ENCODE peak calls at places on chromosomes 6 and 20, in ten cellular contexts. S is CD8-positive, alpha-beta memory T cell; R is left ventricle myocardium inferior; D is naive thymus-derived CD4-positive, alpha-beta T cell; U is ascending aorta; E is endodermal cell; L is CD4-positive, CD25-positive, alpha-beta regulatory T cell; H is heart left ventricle; Q is mucosa of descending colon; B is SJSA1. X is an unnamed sample. For H3K4me1, the result is how much of the 10 kb centered on the place peaks cover.

GRCh38 chr6:167113935-167114910 is 8.7 kb upstream of the CCR6 start:
- DNase-seq in S (peak), R (no peak), D (no peak), U (no peak), E (no peak), L (peak), H (no peak), Q (no peak), B (no peak), X (peak)

GRCh38 chr20:45100563-45101245 is at the start of gene KCNS1:
- DNase-seq in S (no peak), R (no peak), D (no peak), U (no peak), E (peak), L (no peak), H (no peak), Q (no peak), B (no peak), X (no peak)

GRCh38 chr6:18432180-18432579 is 45.0 kb downstream of the RNF144B start:
- DNase-seq in S (no peak), R (no peak), D (no peak), U (no peak), E (no peak), L (no peak), H (no peak), Q (no peak), B (no peak), X (no peak)

GRCh38 chr6:47362857-47363461 is 53.3 kb upstream of the TNFRSF21 start:
- DNase-seq in S (no peak), R (no peak), D (no peak), U (no peak), E (no peak), L (no peak), H (no peak), Q (no peak), B (no peak), X (no peak)

GRCh38 chr20:37347891-37348642 is 2.1 kb downstream of the SRC start:
- DNase-seq in S (no peak), R (no peak), D (no peak), U (no peak), E (no peak), L (no peak), H (no peak), Q (no peak), B (no peak), X (no peak)

GRCh38 chr6:43736844-43737243 is 33.2 kb upstream of the VEGFA start:
- DNase-seq in S (no peak), R (no peak), D (no peak), U (peak), E (peak), L (no peak), H (no peak), Q (no peak), B (no peak), X (no peak)

GRCh38 chr20:23753589-23753988 is 2.9 kb upstream of the CST1 start:
- DNase-seq in S (no peak), R (no peak), D (no peak), U (no peak), E (no peak), L (no peak), H (no peak), Q (no peak), B (no peak), X (no peak)

GRCh38 chr6:12749531-12750379 is 33.2 kb downstream of the PHACTR1 start:
- DNase-seq in S (no peak), R (no peak), D (no peak), U (no peak), E (peak), L (no peak), H (no peak), Q (no peak), B (no peak), X (no peak)

GRCh38 chr6:56849876-56850275 is 105.0 kb upstream of the BEND6 start:
- DNase-seq in S (no peak), R (no peak), D (no peak), U (no peak), E (peak), L (no peak), H (no peak), Q (no peak), B (peak), X (no peak)

GRCh38 chr6:131400054-131400781 is 172.8 kb upstream of the ARG1 start:
- DNase-seq in S (no peak), R (no peak), D (no peak), U (no peak), E (no peak), L (no peak), H (no peak), Q (no peak), B (peak), X (no peak)

GRCh38 chr6:34459899-34460593 is 5.8 kb upstream of the PACSIN1 start:
- DNase-seq in S (peak), R (no peak), D (peak), U (no peak), E (peak), L (peak), H (no peak), Q (peak), B (no peak), X (no peak)

GRCh38 chr6:82045965-82046756 is 201.4 kb downstream of the IBTK start:
- DNase-seq in S (no peak), R (no peak), D (no peak), U (no peak), E (no peak), L (no peak), H (no peak), Q (no peak), B (no peak), X (no peak)

GRCh38 chr6:158799051-158799792 is 19.9 kb downstream of the EZR start:
- DNase-seq in S (no peak), R (no peak), D (no peak), U (no peak), E (peak), L (no peak), H (no peak), Q (peak), B (no peak), X (no peak)

GRCh38 chr20:9884666-9885065 is 45.8 kb upstream of the PAK5 start:
- DNase-seq in S (no peak), R (no peak), D (no peak), U (no peak), E (no peak), L (no peak), H (no peak), Q (no peak), B (no peak), X (no peak)

GRCh38 chr6:115898246-115898645 is 162.4 kb downstream of the FRK start:
- DNase-seq in S (no peak), R (no peak), D (no peak), U (no peak), E (no peak), L (no peak), H (no peak), Q (no peak), B (no peak), X (no peak)

GRCh38 chr20:18279231-18279630 is 9.1 kb upstream of the ZNF133 start:
- DNase-seq in S (no peak), R (no peak), D (no peak), U (no peak), E (no peak), L (no peak), H (no peak), Q (no peak), B (no peak), X (no peak)

GRCh38 chr20:46582648-46583047 is 32.2 kb upstream of the OCSTAMP start:
- DNase-seq in S (no peak), R (no peak), D (no peak), U (no peak), E (no peak), L (no peak), H (no peak), Q (no peak), B (no peak), X (no peak)

GRCh38 chr20:4041748-4042411 is 26.5 kb upstream of the RNF24 start:
- DNase-seq in S (no peak), R (peak), D (no peak), U (peak), E (peak), L (no peak), H (no peak), Q (peak), B (no peak), X (no peak)

GRCh38 chr6:43716099-43716498 is 28.5 kb upstream of the MRPS18A start:
- DNase-seq in S (no peak), R (peak), D (no peak), U (no peak), E (no peak), L (no peak), H (no peak), Q (no peak), B (no peak), X (no peak)

GRCh38 chr6:76885861-76886301 is 577.4 kb downstream of the HTR1B start:
- DNase-seq in S (no peak), R (no peak), D (no peak), U (peak), E (no peak), L (no peak), H (no peak), Q (no peak), B (no peak), X (no peak)

GRCh38 chr6:8627085-8627861 is 191.9 kb upstream of the SLC35B3 start:
- DNase-seq in S (no peak), R (no peak), D (no peak), U (no peak), E (no peak), L (no peak), H (no peak), Q (peak), B (no peak), X (no peak)

GRCh38 chr6:104789770-104790190 is 69.9 kb downstream of the HACE1 start:
- DNase-seq in S (no peak), R (no peak), D (peak), U (no peak), E (no peak), L (peak), H (no peak), Q (no peak), B (no peak), X (no peak)

GRCh38 chr6:131694832-131695426 is 6.3 kb downstream of the OR2A4 start:
- DNase-seq in S (no peak), R (peak), D (no peak), U (peak), E (peak), L (peak), H (peak), Q (peak), B (peak), X (no peak)

GRCh38 chr20:37902504-37903313 is at the start of gene VSTM2L:
- DNase-seq in S (no peak), R (no peak), D (no peak), U (no peak), E (peak), L (no peak), H (no peak), Q (no peak), B (peak), X (no peak)

GRCh38 chr6:52261229-52261628 is 16.9 kb upstream of the IL17F start:
- DNase-seq in S (no peak), R (no peak), D (no peak), U (no peak), E (no peak), L (no peak), H (no peak), Q (no peak), B (peak), X (no peak)

GRCh38 chr6:125377621-125378020 is 75.9 kb upstream of the HDDC2 start:
- DNase-seq in S (no peak), R (no peak), D (no peak), U (no peak), E (peak), L (no peak), H (no peak), Q (peak), B (peak), X (no peak)

GRCh38 chr6:30752164-30752927 is 8.0 kb upstream of the IER3 start:
- DNase-seq in S (no peak), R (peak), D (no peak), U (peak), E (no peak), L (no peak), H (peak), Q (peak), B (peak), X (peak)

GRCh38 chr6:24520929-24521546 is 26.3 kb downstream of the ALDH5A1 start:
- DNase-seq in S (peak), R (peak), D (no peak), U (peak), E (peak), L (peak), H (no peak), Q (peak), B (peak), X (no peak)

GRCh38 chr6:46062991-46063390 is 47.3 kb upstream of the CLIC5 start:
- DNase-seq in S (no peak), R (no peak), D (no peak), U (no peak), E (no peak), L (no peak), H (no peak), Q (no peak), B (no peak), X (no peak)

GRCh38 chr20:768426-768978 is at the start of gene SLC52A3:
- DNase-seq in S (no peak), R (peak), D (no peak), U (no peak), E (peak), L (no peak), H (peak), Q (peak), B (no peak), X (no peak)

GRCh38 chr20:23009636-23010035 is 25.5 kb upstream of the SSTR4 start:
- DNase-seq in S (no peak), R (no peak), D (no peak), U (no peak), E (no peak), L (no peak), H (no peak), Q (no peak), B (no peak), X (no peak)

GRCh38 chr6:56951049-56951816 is 3.7 kb upstream of the BEND6 start:
- DNase-seq in S (no peak), R (no peak), D (no peak), U (no peak), E (no peak), L (no peak), H (no peak), Q (no peak), B (no peak), X (no peak)

GRCh38 chr20:31607640-31608255 is 2.7 kb downstream of the ID1 start:
- DNase-seq in S (no peak), R (no peak), D (no peak), U (no peak), E (no peak), L (no peak), H (no peak), Q (no peak), B (no peak), X (no peak)
- H3K4me1 ChIP-seq in S (under half), R (half or more), D (under half), U (under half), E (under half), L (under half), H (under half), Q (half or more), B (half or more), X (half or more)

DNA sequence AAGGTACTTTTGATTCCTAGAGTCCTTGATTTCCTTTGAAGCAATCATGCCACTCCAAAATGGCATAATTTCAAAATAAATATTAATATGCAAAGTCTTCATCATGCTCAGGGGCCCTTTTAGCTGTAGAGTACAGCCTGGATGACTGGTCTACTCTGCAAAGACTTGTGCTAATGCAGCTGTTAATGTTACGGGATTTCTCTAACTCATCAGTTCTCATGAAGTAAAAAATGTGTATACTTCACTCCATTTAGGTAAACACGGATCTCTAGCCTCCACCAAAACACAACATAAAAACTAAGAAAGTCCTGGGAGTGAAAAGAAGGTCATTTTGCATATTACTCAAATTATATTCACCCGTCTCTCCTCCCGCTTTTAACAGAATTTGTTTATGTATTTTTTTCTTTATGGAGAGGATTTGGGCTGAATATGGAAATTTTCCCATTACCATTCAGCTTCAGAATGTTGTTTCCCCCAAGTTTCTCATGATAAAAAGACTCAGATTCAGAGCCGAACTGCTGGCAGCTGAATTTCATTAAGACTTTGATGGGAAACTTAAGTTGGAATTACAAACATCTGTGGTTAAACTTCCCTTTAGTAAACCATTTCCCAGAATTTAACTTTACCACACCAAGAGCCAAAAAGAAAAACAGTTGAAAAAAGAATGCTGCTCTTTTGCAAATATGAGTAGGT is 8.7 kb downstream of the LAMA4 start:
- DNase-seq in S (no peak), R (no peak), D (no peak), U (no peak), E (no peak), L (no peak), H (no peak), Q (no peak), B (no peak), X (no peak)
- H3K4me1 ChIP-seq in S (under half), R (half or more), D (under half), U (under half), E (under half), L (under half), H (under half), Q (under half), B (under half), X (half or more)

GRCh38 chr6:144739873-144740272 is 454.7 kb downstream of the UTRN start:
- DNase-seq in S (no peak), R (no peak), D (no peak), U (no peak), E (no peak), L (no peak), H (no peak), Q (no peak), B (no peak), X (no peak)
- H3K4me1 ChIP-seq in S (under half), R (under half), D (under half), U (under half), E (under half), L (under half), H (under half), Q (under half), B (under half), X (under half)

DNA sequence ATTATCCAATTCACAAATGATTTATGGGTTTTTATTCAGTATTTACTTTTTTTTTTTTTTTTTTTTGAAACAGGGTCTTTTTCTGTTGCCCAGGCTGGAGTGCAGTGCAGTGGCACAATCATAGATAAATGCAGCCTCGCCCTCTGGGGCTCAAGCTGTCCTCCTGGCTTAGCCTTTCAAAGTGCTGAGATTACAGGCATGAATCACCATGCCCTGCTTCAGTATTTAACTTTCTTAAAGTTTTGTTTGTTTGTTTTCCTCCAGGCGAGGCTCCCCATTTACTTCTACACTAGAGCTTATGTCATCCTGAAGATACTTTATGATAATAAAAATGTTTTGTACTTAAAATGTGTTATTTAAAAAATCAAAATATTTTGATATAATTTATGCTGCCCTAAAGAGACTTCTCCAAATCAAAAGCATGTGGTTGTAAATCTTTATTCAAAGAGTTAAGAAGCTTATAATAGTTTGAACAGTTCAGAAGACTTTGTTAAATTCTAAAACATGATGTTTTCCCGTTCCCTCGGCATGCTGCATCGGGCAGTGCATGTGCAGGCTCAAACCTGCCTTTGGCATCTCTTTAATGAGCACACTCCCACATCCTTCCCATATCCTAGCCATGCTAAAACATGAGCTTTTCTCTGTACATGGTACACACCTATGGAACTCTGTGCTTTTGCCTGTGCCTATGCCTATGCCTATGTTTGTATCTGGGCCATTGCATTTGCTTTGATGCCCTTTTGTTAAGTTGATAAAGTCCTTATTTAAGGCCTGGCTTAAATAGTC is 11.1 kb downstream of the SMPDL3A start:
- DNase-seq in S (no peak), R (no peak), D (no peak), U (no peak), E (no peak), L (no peak), H (no peak), Q (peak), B (peak), X (no peak)
- H3K4me1 ChIP-seq in S (under half), R (under half), D (under half), U (under half), E (under half), L (under half), H (under half), Q (under half), B (half or more), X (under half)

DNA sequence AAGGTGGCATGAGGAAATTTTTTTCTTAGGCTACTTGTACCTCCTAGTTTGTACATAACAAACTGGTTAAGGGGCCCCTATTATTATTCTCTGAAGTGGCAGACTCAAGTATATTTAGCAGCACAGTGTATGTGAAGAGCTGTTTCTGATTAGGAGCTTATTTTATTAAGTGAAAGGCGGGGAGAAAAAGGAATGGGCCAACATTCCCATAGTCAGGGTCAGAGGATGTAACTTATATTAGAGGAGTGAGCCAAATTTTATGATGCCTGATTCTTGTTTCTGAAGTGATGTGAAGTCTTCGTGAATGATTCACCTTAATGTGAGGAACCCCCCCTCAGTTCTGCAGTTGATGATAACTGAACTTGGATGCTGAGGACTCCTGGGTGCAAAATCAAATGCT is 2.8 kb downstream of the HECA start:
- DNase-seq in S (no peak), R (no peak), D (no peak), U (no peak), E (no peak), L (no peak), H (no peak), Q (no peak), B (no peak), X (no peak)
- H3K4me1 ChIP-seq in S (half or more), R (half or more), D (under half), U (under half), E (under half), L (half or more), H (under half), Q (under half), B (under half), X (under half)

GRCh38 chr6:137820952-137821351 is 46.1 kb upstream of the TNFAIP3 start:
- DNase-seq in S (no peak), R (no peak), D (no peak), U (no peak), E (no peak), L (no peak), H (no peak), Q (no peak), B (no peak), X (no peak)
- H3K4me1 ChIP-seq in S (half or more), R (under half), D (half or more), U (under half), E (under half), L (half or more), H (under half), Q (under half), B (under half), X (under half)

GRCh38 chr6:159819932-159820640 is 20.0 kb downstream of the PNLDC1 start:
- DNase-seq in S (peak), R (no peak), D (peak), U (no peak), E (peak), L (peak), H (no peak), Q (no peak), B (no peak), X (no peak)
- H3K4me1 ChIP-seq in S (under half), R (under half), D (under half), U (under half), E (under half), L (under half), H (under half), Q (under half), B (under half), X (under half)

GRCh38 chr20:48920527-48921167 is 864 bp upstream of the ARFGEF2 start:
- DNase-seq in S (no peak), R (no peak), D (no peak), U (no peak), E (no peak), L (no peak), H (no peak), Q (no peak), B (no peak), X (no peak)

GRCh38 chr20:48921168-48921882 is at the start of gene ARFGEF2:
- DNase-seq in S (peak), R (peak), D (peak), U (peak), E (peak), L (peak), H (peak), Q (peak), B (peak), X (peak)

GRCh38 chr20:48919882-48920526 is 1.5 kb upstream of the ARFGEF2 start:
- DNase-seq in S (no peak), R (no peak), D (no peak), U (no peak), E (no peak), L (no peak), H (no peak), Q (peak), B (no peak), X (no peak)

GRCh38 chr20:48923149-48923718 is 1.7 kb downstream of the ARFGEF2 start:
- DNase-seq in S (no peak), R (no peak), D (no peak), U (no peak), E (no peak), L (no peak), H (no peak), Q (no peak), B (no peak), X (no peak)

GRCh38 chr20:48921883-48922867 is 664 bp downstream of the ARFGEF2 start:
- DNase-seq in S (no peak), R (peak), D (peak), U (peak), E (no peak), L (no peak), H (peak), Q (peak), B (peak), X (no peak)
- H3K4me1 ChIP-seq in S (under half), R (half or more), D (under half), U (under half), E (under half), L (under half), H (under half), Q (under half), B (under half), X (under half)

GRCh38 chr20:25323486-25324246 is 67.0 kb downstream of the ABHD12 start:
- DNase-seq in S (no peak), R (no peak), D (no peak), U (peak), E (peak), L (no peak), H (no peak), Q (no peak), B (no peak), X (no peak)
- H3K4me1 ChIP-seq in S (under half), R (under half), D (under half), U (under half), E (under half), L (under half), H (under half), Q (under half), B (under half), X (under half)

X was measured in esophagus squamous epithelium.